ENCODE peak calls at places on chromosomes 2 and 18, in seven cellular contexts. X is kidney, V is GM12864, A is foreskin fibroblast, R is AG09309, B is pancreas, Y is GM23248. Z is an unnamed sample.

GRCh38 chr2:209471037-209471436 is 47.2 kb downstream of the MAP2 start:
- DNase-seq in B (no peak), R (no peak), A (peak), Y (peak), V (no peak), X (no peak), Z (no peak)

GRCh38 chr18:35458677-35459441 is 38.9 kb downstream of the INO80C start:
- DNase-seq in V (no peak), Y (peak), R (no peak), A (peak), B (no peak), X (peak), Z (peak)

GRCh38 chr2:163667064-163667887 is 68.5 kb downstream of the FIGN start:
- DNase-seq in X (no peak), V (no peak), R (peak), Y (peak), B (no peak), A (peak), Z (no peak)

GRCh38 chr2:173991857-173992588 is 26.9 kb upstream of the SP3 start:
- DNase-seq in B (no peak), X (no peak), R (no peak), A (peak), V (no peak), Y (peak), Z (peak)

GRCh38 chr18:58005885-58006523 is 38.0 kb upstream of the NEDD4L start:
- DNase-seq in B (no peak), V (no peak), A (peak), X (no peak), Y (peak), R (peak), Z (no peak)

GRCh38 chr2:132477962-132478361 is 61.4 kb downstream of the GPR39 start:
- DNase-seq in A (peak), X (no peak), R (peak), Y (peak), B (no peak), V (no peak), Z (no peak)

GRCh38 chr2:15658911-15659310 is 67.2 kb downstream of the DDX1 start:
- DNase-seq in R (no peak), V (no peak), Y (no peak), X (no peak), A (no peak), B (no peak), Z (no peak)

GRCh38 chr2:222398446-222398885 is 25.9 kb upstream of the SGPP2 start:
- DNase-seq in A (no peak), V (no peak), X (no peak), Y (no peak), R (no peak), B (no peak), Z (no peak)

GRCh38 chr2:241009601-241010530 is 11.4 kb downstream of the SNED1 start:
- DNase-seq in R (peak), X (peak), A (peak), Y (peak), V (no peak), B (peak), Z (peak)

GRCh38 chr2:36568533-36569246 is 29.3 kb downstream of the FEZ2 start:
- DNase-seq in X (no peak), Y (peak), R (peak), V (no peak), A (peak), B (no peak), Z (no peak)

GRCh38 chr2:85536479-85536878 is 2.5 kb upstream of the MAT2A start:
- DNase-seq in R (peak), V (no peak), X (no peak), B (no peak), A (peak), Y (peak), Z (no peak)

GRCh38 chr2:200356306-200356705 is 49.8 kb downstream of the SPATS2L start:
- DNase-seq in R (no peak), A (peak), Y (peak), V (no peak), B (no peak), X (no peak), Z (no peak)

GRCh38 chr2:153477096-153477555 is 1.4 kb downstream of the RPRM start:
- DNase-seq in R (no peak), B (no peak), Y (peak), V (no peak), A (peak), X (peak), Z (peak)

GRCh38 chr2:143205106-143205764 is 76.0 kb downstream of the ARHGAP15 start:
- DNase-seq in X (no peak), Y (peak), A (peak), R (no peak), B (no peak), V (no peak), Z (no peak)

GRCh38 chr2:80560298-80560697 is 255.7 kb upstream of the LRRTM1 start:
- DNase-seq in R (no peak), A (peak), V (no peak), X (no peak), Y (no peak), B (no peak), Z (no peak)

GRCh38 chr2:99380376-99381010 is 43.3 kb downstream of the EIF5B start:
- DNase-seq in B (no peak), X (no peak), V (no peak), R (no peak), A (no peak), Y (no peak), Z (no peak)

GRCh38 chr2:55391155-55391554 is 28.5 kb downstream of the CCDC88A start:
- DNase-seq in Y (no peak), V (no peak), R (no peak), B (no peak), X (no peak), A (no peak), Z (no peak)

GRCh38 chr2:169397697-169398096 is 35.4 kb upstream of the LRP2 start:
- DNase-seq in R (no peak), Y (no peak), A (peak), X (no peak), B (no peak), V (no peak), Z (no peak)

GRCh38 chr2:239227661-239228371 is 173.0 kb downstream of the HDAC4 start:
- DNase-seq in X (no peak), Y (peak), R (no peak), A (peak), V (no peak), B (no peak), Z (peak)

GRCh38 chr18:45719106-45719505 is 4.9 kb upstream of the SLC14A1 start:
- DNase-seq in X (no peak), Y (peak), V (no peak), R (no peak), A (no peak), B (no peak), Z (no peak)

GRCh38 chr2:238381341-238382130 is 45.2 kb upstream of the ASB1 start:
- DNase-seq in R (no peak), X (no peak), B (no peak), Y (no peak), A (no peak), V (no peak), Z (no peak)

GRCh38 chr18:35852786-35853185 is 119.7 kb upstream of the RMP24 start:
- DNase-seq in R (no peak), X (no peak), B (no peak), V (no peak), A (no peak), Y (no peak), Z (no peak)

GRCh38 chr2:134177351-134177931 is 76.4 kb upstream of the MGAT5 start:
- DNase-seq in R (no peak), A (peak), V (no peak), B (peak), X (no peak), Y (peak), Z (no peak)

GRCh38 chr2:28128281-28128950 is 237.9 kb downstream of the BABAM2 start:
- DNase-seq in X (no peak), B (no peak), Y (peak), R (no peak), A (peak), V (no peak), Z (no peak)

GRCh38 chr2:197795277-197795676 is 9.1 kb upstream of the PLCL1 start:
- DNase-seq in X (no peak), R (no peak), Y (no peak), B (no peak), V (no peak), A (no peak), Z (no peak)

GRCh38 chr2:3628241-3628679 is 29.7 kb upstream of the ALLC start:
- DNase-seq in R (no peak), V (no peak), X (peak), B (no peak), A (no peak), Y (no peak), Z (peak)

GRCh38 chr2:88641330-88641729 is 14.1 kb upstream of the EIF2AK3 start:
- DNase-seq in V (no peak), Y (no peak), X (no peak), B (no peak), R (no peak), A (no peak), Z (no peak)

GRCh38 chr18:11984091-11984490 is 2.8 kb downstream of the IMPA2 start:
- DNase-seq in A (no peak), Y (no peak), X (peak), B (no peak), V (no peak), R (no peak), Z (peak)

GRCh38 chr2:54603796-54604195 is 119.7 kb upstream of the EML6 start:
- DNase-seq in V (no peak), A (no peak), X (no peak), R (no peak), Y (no peak), B (no peak), Z (no peak)

GRCh38 chr18:36942264-36942663 is 113.3 kb downstream of the KIAA1328 start:
- DNase-seq in X (no peak), V (peak), A (peak), Y (peak), B (no peak), R (no peak), Z (no peak)

GRCh38 chr2:234957533-234958135 is 5.8 kb downstream of the SH3BP4 start:
- DNase-seq in B (no peak), Y (peak), A (peak), X (peak), R (no peak), V (no peak), Z (no peak)

GRCh38 chr2:76310894-76311293 is 600.2 kb upstream of the GCFC2 start:
- DNase-seq in X (no peak), A (no peak), Y (no peak), R (no peak), B (no peak), V (no peak), Z (no peak)

GRCh38 chr2:43482974-43483373 is 112.9 kb downstream of the THADA start:
- DNase-seq in R (no peak), X (no peak), B (no peak), V (peak), A (no peak), Y (peak), Z (peak)

GRCh38 chr18:58580623-58581022 is 48.3 kb downstream of the ALPK2 start:
- DNase-seq in R (peak), B (no peak), V (no peak), Y (peak), X (no peak), A (peak), Z (no peak)

GRCh38 chr2:65350714-65351113 is 81.7 kb downstream of the SPRED2 start:
- DNase-seq in R (no peak), A (peak), B (no peak), V (no peak), Y (peak), X (no peak), Z (no peak)
- H3K4me3 ChIP-seq in R (no peak), A (no peak), B (no peak), V (no peak), Y (no peak), X (no peak), Z (no peak)

GRCh38 chr2:12539771-12540170 is 177.0 kb upstream of the TRIB2 start:
- DNase-seq in Y (no peak), B (no peak), V (no peak), X (no peak), R (no peak), A (no peak), Z (no peak)

GRCh38 chr2:12536926-12537325 is 179.8 kb upstream of the TRIB2 start:
- DNase-seq in R (no peak), B (no peak), V (no peak), Y (no peak), X (no peak), A (no peak), Z (no peak)

GRCh38 chr2:12539306-12539705 is 177.4 kb upstream of the TRIB2 start:
- DNase-seq in R (no peak), V (no peak), Y (no peak), A (no peak), B (no peak), X (no peak), Z (no peak)

GRCh38 chr2:12534646-12535263 is 182.0 kb upstream of the TRIB2 start:
- DNase-seq in X (no peak), Y (peak), V (no peak), A (peak), B (no peak), R (peak), Z (no peak)

DNA sequence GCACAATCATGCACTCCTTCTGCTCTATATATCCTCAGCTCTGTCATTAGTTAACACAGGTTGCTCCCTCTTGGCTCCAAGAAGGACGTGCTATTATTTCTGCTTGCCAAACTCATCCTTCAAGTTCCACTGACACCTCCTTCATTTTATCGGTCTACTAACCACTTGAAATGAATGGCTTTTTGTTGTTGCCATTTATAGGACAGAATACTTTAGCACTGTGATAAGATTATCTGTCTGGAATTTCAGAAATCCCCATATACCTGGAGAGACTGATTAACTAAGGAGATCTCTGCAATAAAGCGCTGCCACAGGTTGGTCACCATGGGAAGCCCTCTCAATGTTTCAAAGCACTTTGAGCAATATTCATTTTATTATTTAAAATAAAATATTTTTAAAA is 178.4 kb upstream of the TRIB2 start:
- DNase-seq in V (no peak), Y (no peak), X (no peak), R (no peak), A (no peak), B (no peak), Z (no peak)
- H3K4me3 ChIP-seq in V (no peak), Y (no peak), X (no peak), R (no peak), A (no peak), B (no peak), Z (no peak)

GRCh38 chr2:96258393-96259022 is 7.3 kb downstream of the TMEM127 start:
- DNase-seq in X (no peak), B (no peak), Y (no peak), R (no peak), A (peak), V (no peak), Z (peak)
- H3K4me3 ChIP-seq in X (no peak), B (no peak), Y (no peak), R (no peak), A (no peak), V (no peak), Z (no peak)

GRCh38 chr2:151853070-151853758 is 25.0 kb upstream of the ARL5A start:
- DNase-seq in V (no peak), R (no peak), Y (no peak), X (no peak), A (peak), B (no peak), Z (no peak)

GRCh38 chr2:151852260-151853069 is 24.2 kb upstream of the ARL5A start:
- DNase-seq in Y (peak), X (no peak), A (peak), B (no peak), R (no peak), V (no peak), Z (no peak)

GRCh38 chr2:151849413-151850010 is 21.3 kb upstream of the ARL5A start:
- DNase-seq in B (no peak), X (no peak), R (no peak), Y (no peak), V (no peak), A (no peak), Z (no peak)

GRCh38 chr2:151855111-151855510 is 26.9 kb upstream of the ARL5A start:
- DNase-seq in R (no peak), V (no peak), X (no peak), B (no peak), Y (no peak), A (no peak), Z (no peak)

DNA sequence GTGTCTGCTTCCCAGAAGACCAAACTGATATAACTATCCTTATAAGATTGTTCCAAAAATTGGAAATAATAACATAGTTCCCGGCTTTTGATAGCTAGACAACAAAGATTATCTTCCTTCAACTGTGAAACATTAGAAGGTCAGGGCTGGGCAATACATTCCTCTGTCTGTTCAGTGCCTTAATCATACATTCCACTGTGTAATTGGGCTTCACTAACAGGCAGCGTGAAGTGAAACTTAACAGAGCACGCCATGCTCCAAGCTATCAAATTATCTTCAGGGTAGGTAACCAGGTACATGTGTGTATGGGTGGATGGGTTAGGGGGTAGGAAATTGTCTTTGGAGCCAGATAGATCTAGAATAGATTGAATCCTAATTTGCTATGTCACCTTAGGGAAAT is 23.5 kb upstream of the ARL5A start:
- DNase-seq in Y (peak), V (no peak), X (no peak), B (no peak), R (no peak), A (peak), Z (no peak)
- H3K4me3 ChIP-seq in Y (no peak), V (no peak), X (no peak), B (no peak), R (no peak), A (no peak), Z (no peak)

DNA sequence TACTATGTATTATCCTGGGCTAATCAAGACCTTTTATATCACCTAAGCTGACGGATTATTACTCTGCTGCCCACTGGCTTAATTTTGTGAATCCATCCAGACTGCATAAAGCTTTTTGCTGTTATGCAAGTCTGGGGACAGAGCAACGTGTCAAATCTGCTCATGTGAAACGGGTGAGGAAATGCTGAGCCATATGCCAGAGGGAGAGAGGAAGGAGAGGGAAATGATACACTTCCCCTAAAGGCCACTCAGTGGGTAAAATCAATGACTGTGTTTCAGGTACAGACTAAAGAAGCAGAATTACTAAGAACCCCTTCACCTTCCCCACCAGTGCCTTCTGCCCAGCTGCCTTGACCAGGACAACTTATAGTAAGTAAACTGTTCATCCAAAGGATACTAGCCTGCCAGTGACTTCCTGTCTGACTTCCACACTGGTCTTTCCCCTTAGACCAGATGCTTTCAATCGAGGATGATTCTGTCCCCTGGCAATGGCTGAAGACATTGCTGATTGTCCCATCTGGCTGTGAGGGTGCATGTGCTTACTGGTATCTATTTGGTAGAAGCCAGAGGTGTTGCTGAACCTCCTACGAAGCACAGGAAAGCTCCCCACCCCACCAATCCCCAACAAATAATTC is 43.0 kb downstream of the STAT1 start:
- DNase-seq in R (no peak), A (no peak), Y (no peak), X (no peak), V (no peak), B (no peak), Z (no peak)
- H3K4me3 ChIP-seq in R (no peak), A (no peak), Y (no peak), X (no peak), V (no peak), B (no peak), Z (no peak)

Z was measured in sigmoid colon.